ENCODE peak calls at places on chromosomes 2 and 18, in eight cellular contexts. S is HFFc6; C is naive thymus-derived CD8-positive, alpha-beta T cell; X is sigmoid colon; G is renal cortical epithelial cell; U is Kasumi-1; W is activated T-helper 1 cell treated with Interleukin-2 at 50 U/mL for 16 hours; V is T-cell. Z is an unnamed sample.

GRCh38 chr18:77162580-77162979 is 30.0 kb upstream of the MBP start:
- DNase-seq in U (no peak), W (no peak), C (no peak), X (no peak), S (no peak), G (no peak), V (no peak), Z (no peak)

GRCh38 chr2:195318440-195319111 is 338.4 kb upstream of the SLC39A10 start:
- DNase-seq in C (peak), U (peak), G (peak), V (peak), X (no peak), W (no peak), S (peak), Z (peak)

GRCh38 chr2:79717364-79718007 is 204.6 kb downstream of the CTNNA2 start:
- DNase-seq in C (no peak), V (no peak), S (peak), W (no peak), G (peak), X (no peak), U (no peak), Z (no peak)

GRCh38 chr2:127638361-127639110 is 7.4 kb upstream of the GPR17 start:
- DNase-seq in G (no peak), V (no peak), W (no peak), S (no peak), X (no peak), C (no peak), U (no peak), Z (peak)

GRCh38 chr18:12571617-12572016 is 86.3 kb downstream of the SPIRE1 start:
- DNase-seq in G (peak), X (no peak), U (no peak), S (no peak), W (no peak), V (no peak), C (no peak), Z (no peak)

GRCh38 chr2:219175928-219176817 is 552 bp downstream of the CNPPD1 start:
- DNase-seq in S (peak), W (no peak), X (peak), C (no peak), V (no peak), U (no peak), G (peak), Z (peak)

GRCh38 chr2:108833219-108833618 is 46.6 kb downstream of the CCDC138 start:
- DNase-seq in X (no peak), W (no peak), C (no peak), V (no peak), G (peak), S (no peak), U (no peak), Z (no peak)

GRCh38 chr18:63444567-63444966 is 22.3 kb upstream of the VPS4B start:
- DNase-seq in V (no peak), X (no peak), U (peak), S (peak), G (peak), C (no peak), W (no peak), Z (peak)

GRCh38 chr18:48139427-48140347 is 209.2 kb upstream of the SMAD2 start:
- DNase-seq in C (no peak), W (no peak), U (no peak), X (peak), G (peak), S (no peak), V (no peak), Z (no peak)

GRCh38 chr2:28952806-28953190 is 28.3 kb upstream of the TOGARAM2 start:
- DNase-seq in V (no peak), S (no peak), G (no peak), W (no peak), X (no peak), U (peak), C (peak), Z (no peak)

GRCh38 chr2:102582845-102583244 is 36.5 kb upstream of the SLC9A2 start:
- DNase-seq in V (no peak), W (no peak), C (no peak), X (no peak), U (no peak), G (no peak), S (no peak), Z (no peak)

GRCh38 chr2:68574202-68574791 is 69.1 kb upstream of the PROKR1 start:
- DNase-seq in G (no peak), C (no peak), S (no peak), X (no peak), V (no peak), W (no peak), U (no peak), Z (peak)

GRCh38 chr18:23826850-23827620 is 137.8 kb downstream of the LAMA3 start:
- DNase-seq in X (no peak), C (no peak), W (no peak), G (peak), V (no peak), S (no peak), U (no peak), Z (peak)

GRCh38 chr2:119678021-119678656 is 862 bp upstream of the TMEM177 start:
- DNase-seq in G (no peak), W (no peak), U (no peak), S (no peak), V (no peak), X (no peak), C (peak), Z (no peak)

GRCh38 chr2:237682901-237683670 is 55.7 kb downstream of the LRRFIP1 start:
- DNase-seq in U (no peak), W (no peak), S (no peak), V (no peak), X (peak), G (no peak), C (no peak), Z (peak)

GRCh38 chr2:47357475-47357874 is 45.5 kb upstream of the MSH2 start:
- DNase-seq in S (peak), C (no peak), V (no peak), G (peak), W (no peak), X (peak), U (no peak), Z (peak)

GRCh38 chr2:127893033-127893432 is 7.3 kb upstream of the AMMECR1L start:
- DNase-seq in S (no peak), X (no peak), G (no peak), W (no peak), U (no peak), C (no peak), V (no peak), Z (no peak)

GRCh38 chr2:98396745-98397355 is 47.8 kb upstream of the INPP4A start:
- DNase-seq in C (no peak), X (no peak), U (no peak), V (no peak), G (no peak), W (no peak), S (no peak), Z (no peak)

GRCh38 chr2:58620127-58620526 is 379.0 kb upstream of the FANCL start:
- DNase-seq in X (no peak), C (no peak), U (no peak), S (no peak), V (no peak), G (no peak), W (no peak), Z (peak)

GRCh38 chr2:66111706-66112105 is 323.2 kb upstream of the MEIS1 start:
- DNase-seq in S (no peak), U (no peak), G (no peak), X (no peak), V (no peak), C (no peak), W (no peak), Z (no peak)

GRCh38 chr18:27605107-27605834 is 420.2 kb upstream of the CHST9 start:
- DNase-seq in G (peak), U (peak), V (no peak), C (no peak), X (no peak), S (peak), W (no peak), Z (peak)

GRCh38 chr2:22970284-22970975 is 414.5 kb upstream of the KLHL29 start:
- DNase-seq in C (no peak), U (no peak), W (no peak), V (no peak), X (no peak), G (no peak), S (no peak), Z (no peak)

GRCh38 chr2:168220971-168221819 is 26.2 kb downstream of the STK39 start:
- DNase-seq in S (no peak), U (no peak), W (no peak), X (no peak), V (no peak), C (no peak), G (peak), Z (peak)

GRCh38 chr2:49045083-49045482 is 109.2 kb downstream of the FSHR start:
- DNase-seq in U (no peak), X (no peak), S (no peak), W (no peak), G (no peak), C (no peak), V (no peak), Z (no peak)

GRCh38 chr18:79786781-79787526 is 10.8 kb upstream of the KCNG2 start:
- DNase-seq in V (no peak), U (peak), W (no peak), G (peak), C (no peak), X (peak), S (no peak), Z (no peak)

GRCh38 chr2:25347205-25347815 is 5.6 kb upstream of the DNMT3A start:
- DNase-seq in S (no peak), C (no peak), X (no peak), W (no peak), U (no peak), V (no peak), G (peak), Z (peak)

GRCh38 chr2:136376798-136377211 is 258.9 kb upstream of the CXCR4 start:
- DNase-seq in X (no peak), U (no peak), S (no peak), C (no peak), G (peak), V (no peak), W (no peak), Z (no peak)

GRCh38 chr2:172790404-172790803 is 54.8 kb downstream of the RAPGEF4 start:
- DNase-seq in C (no peak), U (peak), S (no peak), W (no peak), V (no peak), G (no peak), X (no peak), Z (peak)

GRCh38 chr18:46413684-46414083 is 243.3 kb downstream of the LOXHD1 start:
- DNase-seq in G (no peak), U (no peak), V (no peak), W (no peak), X (no peak), S (no peak), C (no peak), Z (no peak)

GRCh38 chr2:203706403-203706802 is at the start of gene CD28:
- DNase-seq in C (peak), S (no peak), W (peak), U (no peak), X (peak), G (no peak), V (peak), Z (no peak)

GRCh38 chr2:128069769-128070168 is 21.2 kb upstream of the UGGT1 start:
- DNase-seq in G (no peak), S (no peak), V (no peak), X (no peak), U (no peak), C (no peak), W (no peak), Z (peak)

GRCh38 chr2:237591021-237591370 is 462 bp upstream of the RAB17 start:
- DNase-seq in U (no peak), C (no peak), G (no peak), X (no peak), S (no peak), V (no peak), W (no peak), Z (peak)

GRCh38 chr2:218398437-218399390 is 954 bp upstream of the CTDSP1 start:
- DNase-seq in V (peak), S (peak), G (no peak), W (peak), U (peak), C (peak), X (peak), Z (peak)

GRCh38 chr2:67581751-67582150 is 184.6 kb downstream of the ETAA1 start:
- DNase-seq in S (no peak), U (no peak), C (no peak), V (no peak), X (no peak), W (no peak), G (no peak), Z (no peak)

GRCh38 chr2:158142568-158143332 is 41.1 kb downstream of the UPP2 start:
- DNase-seq in X (no peak), V (no peak), U (peak), S (no peak), C (no peak), G (no peak), W (no peak), Z (no peak)

GRCh38 chr2:200662727-200663126 is 76.9 kb downstream of the AOX1 start:
- DNase-seq in W (no peak), X (no peak), G (peak), C (no peak), V (no peak), S (peak), U (no peak), Z (peak)

GRCh38 chr2:34104601-34105000 is 505.5 kb upstream of the FAM98A start:
- DNase-seq in V (no peak), S (no peak), W (no peak), X (no peak), U (no peak), C (no peak), G (peak), Z (peak)

GRCh38 chr2:10547011-10547410 is 98.9 kb upstream of the ODC1 start:
- DNase-seq in U (no peak), X (no peak), W (no peak), C (no peak), G (peak), V (no peak), S (peak), Z (peak)

Z was measured in bronchial epithelial cell.